ENCODE peak calls at places on chromosomes 7 and 10, in eight cellular contexts. One of them, this sample, is unnamed. For H3K4me1, the result is how much of the 10 kb centered on the place peaks cover.

GRCh38 chr10:8042864-8043568 is 11.5 kb upstream of the GATA3 start:
- DNase-seq in adrenal gland: no peak
- DNase-seq in right lobe of liver: no peak
- DNase-seq in transverse colon: no peak
- DNase-seq in A549: no peak
- DNase-seq in vagina: peak
- DNase-seq in fibroblast of lung: no peak
- DNase-seq in lower lobe of right lung: no peak
- DNase-seq in this sample: no peak

GRCh38 chr7:1460757-1461639 is 1.7 kb upstream of the MICALL2 start:
- DNase-seq in adrenal gland: peak
- DNase-seq in right lobe of liver: peak
- DNase-seq in transverse colon: peak
- DNase-seq in A549: peak
- DNase-seq in vagina: no peak
- DNase-seq in fibroblast of lung: peak
- DNase-seq in lower lobe of right lung: peak
- DNase-seq in this sample: peak

GRCh38 chr7:93894966-93895650 is 4.6 kb upstream of the TFPI2 start:
- DNase-seq in adrenal gland: no peak
- DNase-seq in right lobe of liver: no peak
- DNase-seq in transverse colon: no peak
- DNase-seq in A549: no peak
- DNase-seq in vagina: no peak
- DNase-seq in fibroblast of lung: peak
- DNase-seq in lower lobe of right lung: no peak
- DNase-seq in this sample: no peak

GRCh38 chr7:141073173-141073640 is 657 bp upstream of the TMEM178B start:
- DNase-seq in adrenal gland: peak
- DNase-seq in right lobe of liver: no peak
- DNase-seq in transverse colon: peak
- DNase-seq in A549: peak
- DNase-seq in vagina: no peak
- DNase-seq in fibroblast of lung: peak
- DNase-seq in lower lobe of right lung: no peak
- DNase-seq in this sample: no peak

GRCh38 chr10:113539789-113540188 is 13.1 kb upstream of the HABP2 start:
- DNase-seq in adrenal gland: peak
- DNase-seq in right lobe of liver: no peak
- DNase-seq in transverse colon: no peak
- DNase-seq in A549: no peak
- DNase-seq in vagina: no peak
- DNase-seq in fibroblast of lung: peak
- DNase-seq in lower lobe of right lung: no peak
- DNase-seq in this sample: no peak

GRCh38 chr10:86064219-86064618 is 302.4 kb downstream of the GRID1 start:
- DNase-seq in adrenal gland: no peak
- DNase-seq in right lobe of liver: no peak
- DNase-seq in transverse colon: no peak
- DNase-seq in A549: no peak
- DNase-seq in vagina: no peak
- DNase-seq in fibroblast of lung: no peak
- DNase-seq in lower lobe of right lung: no peak
- DNase-seq in this sample: no peak

GRCh38 chr10:125152646-125153368 is 7.6 kb downstream of the CTBP2 start:
- DNase-seq in adrenal gland: no peak
- DNase-seq in right lobe of liver: no peak
- DNase-seq in transverse colon: peak
- DNase-seq in A549: no peak
- DNase-seq in vagina: no peak
- DNase-seq in fibroblast of lung: peak
- DNase-seq in lower lobe of right lung: peak
- DNase-seq in this sample: peak

GRCh38 chr10:77724820-77725219 is 87.2 kb upstream of the KCNMA1 start:
- DNase-seq in adrenal gland: no peak
- DNase-seq in right lobe of liver: no peak
- DNase-seq in transverse colon: no peak
- DNase-seq in A549: no peak
- DNase-seq in vagina: no peak
- DNase-seq in fibroblast of lung: no peak
- DNase-seq in lower lobe of right lung: no peak
- DNase-seq in this sample: no peak

GRCh38 chr7:5501465-5501864 is 77.8 kb upstream of the TNRC18 start:
- DNase-seq in adrenal gland: no peak
- DNase-seq in right lobe of liver: no peak
- DNase-seq in transverse colon: no peak
- DNase-seq in A549: no peak
- DNase-seq in vagina: no peak
- DNase-seq in fibroblast of lung: no peak
- DNase-seq in lower lobe of right lung: no peak
- DNase-seq in this sample: no peak

GRCh38 chr7:56053993-56054392 is 2.4 kb downstream of the CCT6A start:
- DNase-seq in adrenal gland: no peak
- DNase-seq in right lobe of liver: no peak
- DNase-seq in transverse colon: no peak
- DNase-seq in A549: no peak
- DNase-seq in vagina: no peak
- DNase-seq in fibroblast of lung: no peak
- DNase-seq in lower lobe of right lung: no peak
- DNase-seq in this sample: no peak

GRCh38 chr10:89369142-89370105 is 8.4 kb upstream of the IFIT1B start:
- DNase-seq in adrenal gland: no peak
- DNase-seq in right lobe of liver: peak
- DNase-seq in transverse colon: no peak
- DNase-seq in A549: peak
- DNase-seq in vagina: no peak
- DNase-seq in fibroblast of lung: peak
- DNase-seq in lower lobe of right lung: no peak
- DNase-seq in this sample: no peak

GRCh38 chr10:101139421-101139911 is 8.4 kb downstream of the TLX1 start:
- DNase-seq in adrenal gland: no peak
- DNase-seq in right lobe of liver: no peak
- DNase-seq in transverse colon: no peak
- DNase-seq in A549: no peak
- DNase-seq in vagina: no peak
- DNase-seq in fibroblast of lung: no peak
- DNase-seq in lower lobe of right lung: no peak
- DNase-seq in this sample: no peak

GRCh38 chr7:118350260-118350659 is 125.8 kb downstream of the ANKRD7 start:
- DNase-seq in adrenal gland: no peak
- DNase-seq in right lobe of liver: no peak
- DNase-seq in transverse colon: no peak
- DNase-seq in A549: no peak
- DNase-seq in vagina: no peak
- DNase-seq in fibroblast of lung: no peak
- DNase-seq in lower lobe of right lung: no peak
- DNase-seq in this sample: no peak

GRCh38 chr10:26407406-26407969 is 30.7 kb upstream of the APBB1IP start:
- DNase-seq in adrenal gland: no peak
- DNase-seq in right lobe of liver: no peak
- DNase-seq in transverse colon: no peak
- DNase-seq in A549: peak
- DNase-seq in vagina: no peak
- DNase-seq in fibroblast of lung: peak
- DNase-seq in lower lobe of right lung: no peak
- DNase-seq in this sample: no peak

GRCh38 chr10:1477578-1477977 is 259.7 kb downstream of the ADARB2 start:
- DNase-seq in adrenal gland: no peak
- DNase-seq in right lobe of liver: no peak
- DNase-seq in transverse colon: no peak
- DNase-seq in A549: no peak
- DNase-seq in vagina: no peak
- DNase-seq in fibroblast of lung: no peak
- DNase-seq in lower lobe of right lung: no peak
- DNase-seq in this sample: no peak

GRCh38 chr7:47153076-47153475 is 428.8 kb downstream of the TNS3 start:
- DNase-seq in adrenal gland: peak
- DNase-seq in right lobe of liver: peak
- DNase-seq in transverse colon: no peak
- DNase-seq in A549: peak
- DNase-seq in vagina: no peak
- DNase-seq in fibroblast of lung: peak
- DNase-seq in lower lobe of right lung: no peak
- DNase-seq in this sample: peak

GRCh38 chr7:140212100-140212881 is 35.5 kb upstream of the KDM7A start:
- DNase-seq in adrenal gland: no peak
- DNase-seq in right lobe of liver: no peak
- DNase-seq in transverse colon: peak
- DNase-seq in A549: no peak
- DNase-seq in vagina: no peak
- DNase-seq in fibroblast of lung: peak
- DNase-seq in lower lobe of right lung: no peak
- DNase-seq in this sample: no peak

GRCh38 chr10:20891338-20891714 is 5.8 kb downstream of the NEBL start:
- DNase-seq in adrenal gland: no peak
- DNase-seq in right lobe of liver: no peak
- DNase-seq in transverse colon: no peak
- DNase-seq in A549: no peak
- DNase-seq in vagina: no peak
- DNase-seq in fibroblast of lung: peak
- DNase-seq in lower lobe of right lung: no peak
- DNase-seq in this sample: no peak

GRCh38 chr10:3873728-3874461 is 88.9 kb upstream of the KLF6 start:
- DNase-seq in adrenal gland: no peak
- DNase-seq in right lobe of liver: no peak
- DNase-seq in transverse colon: no peak
- DNase-seq in A549: peak
- DNase-seq in vagina: no peak
- DNase-seq in fibroblast of lung: peak
- DNase-seq in lower lobe of right lung: no peak
- DNase-seq in this sample: no peak

DNA sequence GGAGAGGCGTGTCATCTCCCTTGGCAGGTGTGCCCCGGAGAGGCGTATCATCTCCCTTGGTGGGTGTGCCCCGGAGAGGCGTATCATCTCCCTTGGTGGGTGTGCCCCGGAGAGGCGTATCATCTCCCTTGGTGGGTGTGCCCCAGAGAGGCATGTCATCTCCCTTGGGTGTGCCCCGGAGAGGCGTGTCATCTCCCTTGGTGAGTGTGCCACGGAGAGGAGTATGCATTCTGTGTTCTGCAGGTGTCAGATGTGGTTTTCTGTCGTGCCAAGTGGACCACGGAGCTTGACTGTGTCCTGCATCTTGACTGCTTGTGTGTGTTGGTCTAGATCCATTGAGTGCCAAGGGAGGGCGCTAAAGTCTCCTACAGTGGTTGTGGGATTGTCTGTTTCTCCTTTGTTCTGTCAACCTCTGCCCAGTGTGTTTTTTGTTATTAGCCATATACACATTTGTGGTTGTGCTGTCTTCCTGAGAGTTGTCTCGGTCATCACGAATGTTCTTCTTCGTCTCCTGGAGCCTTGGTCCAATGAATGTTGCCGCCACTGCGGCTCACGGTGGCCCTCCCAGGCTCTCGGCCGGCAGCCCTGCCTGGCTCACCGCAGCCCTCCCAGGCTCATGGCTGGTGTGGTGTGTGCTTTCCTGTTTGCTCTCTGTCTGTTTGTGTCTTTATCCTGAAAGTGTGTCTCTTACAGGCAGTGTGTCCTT is 96.8 kb downstream of the INPP5A start:
- DNase-seq in adrenal gland: no peak
- DNase-seq in right lobe of liver: peak
- DNase-seq in transverse colon: peak
- DNase-seq in A549: no peak
- DNase-seq in vagina: no peak
- DNase-seq in fibroblast of lung: no peak
- DNase-seq in lower lobe of right lung: no peak
- DNase-seq in this sample: no peak
- H3K4me1 ChIP-seq in adrenal gland: under half
- H3K4me1 ChIP-seq in right lobe of liver: under half
- H3K4me1 ChIP-seq in transverse colon: half or more
- H3K4me1 ChIP-seq in A549: under half
- H3K4me1 ChIP-seq in vagina: half or more
- H3K4me1 ChIP-seq in fibroblast of lung: under half
- H3K4me1 ChIP-seq in lower lobe of right lung: half or more
- H3K4me1 ChIP-seq in this sample: under half

DNA sequence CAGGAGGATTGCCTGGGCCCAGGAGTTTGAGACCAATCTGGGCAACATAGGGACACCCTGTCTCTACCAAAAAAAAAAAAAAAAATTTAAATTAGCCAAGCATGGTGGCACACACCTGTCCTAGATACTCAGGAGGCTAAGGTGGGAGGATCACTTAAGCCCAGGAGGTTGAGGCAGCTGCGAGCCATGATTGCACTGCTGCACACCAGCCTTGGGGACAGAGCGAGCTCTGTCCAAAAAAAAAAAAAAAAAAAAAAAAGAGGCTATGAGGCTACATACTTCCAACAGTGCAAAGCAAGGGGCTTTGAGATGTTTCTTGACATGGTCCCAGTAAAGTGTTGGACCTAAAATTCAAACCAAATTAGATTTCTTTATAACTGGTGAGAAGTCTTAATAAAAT is 15.9 kb downstream of the CALU start:
- DNase-seq in adrenal gland: no peak
- DNase-seq in right lobe of liver: no peak
- DNase-seq in transverse colon: no peak
- DNase-seq in A549: no peak
- DNase-seq in vagina: no peak
- DNase-seq in fibroblast of lung: no peak
- DNase-seq in lower lobe of right lung: no peak
- DNase-seq in this sample: no peak
- H3K27ac ChIP-seq in adrenal gland: no peak
- H3K27ac ChIP-seq in right lobe of liver: no peak
- H3K27ac ChIP-seq in transverse colon: peak
- H3K27ac ChIP-seq in A549: no peak
- H3K27ac ChIP-seq in vagina: peak
- H3K27ac ChIP-seq in fibroblast of lung: no peak
- H3K27ac ChIP-seq in lower lobe of right lung: no peak
- H3K27ac ChIP-seq in this sample: no peak

DNA sequence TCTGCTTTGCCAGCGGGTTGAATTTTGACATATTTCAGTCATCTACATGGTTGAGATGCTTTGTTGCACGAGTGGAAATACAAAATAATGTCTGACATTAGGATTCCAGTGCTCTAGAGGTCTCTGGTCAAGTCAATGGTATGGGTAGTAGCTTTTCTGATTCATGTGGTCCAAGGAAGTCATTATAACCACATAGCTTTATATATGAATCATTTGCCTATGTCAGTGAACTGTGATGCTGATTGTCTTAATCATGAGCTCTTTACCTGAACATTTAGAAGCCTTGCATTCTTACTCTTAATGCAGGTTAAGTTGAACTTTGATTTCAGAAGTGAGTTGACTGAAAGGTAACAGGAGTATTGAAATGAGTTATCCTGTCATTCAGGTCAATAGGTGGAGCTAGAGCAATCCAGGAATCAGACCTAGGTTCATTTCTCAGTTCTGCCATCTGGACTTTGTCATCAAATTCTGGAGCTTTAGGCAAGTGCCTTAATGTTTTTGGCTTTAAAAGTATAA is 3.3 kb downstream of the MAPK8 start:
- DNase-seq in adrenal gland: no peak
- DNase-seq in right lobe of liver: no peak
- DNase-seq in transverse colon: no peak
- DNase-seq in A549: peak
- DNase-seq in vagina: no peak
- DNase-seq in fibroblast of lung: peak
- DNase-seq in lower lobe of right lung: no peak
- DNase-seq in this sample: no peak
- TF ChIP-seq CTCF in adrenal gland: no peak
- TF ChIP-seq CTCF in right lobe of liver: peak
- TF ChIP-seq CTCF in transverse colon: peak
- TF ChIP-seq CTCF in A549: peak
- TF ChIP-seq CTCF in vagina: no peak
- TF ChIP-seq CTCF in fibroblast of lung: no peak
- TF ChIP-seq CTCF in lower lobe of right lung: no peak
- TF ChIP-seq CTCF in this sample: no peak

GRCh38 chr7:27970350-27970749 is 210.2 kb downstream of the JAZF1 start:
- DNase-seq in adrenal gland: no peak
- DNase-seq in right lobe of liver: no peak
- DNase-seq in transverse colon: no peak
- DNase-seq in A549: no peak
- DNase-seq in vagina: no peak
- DNase-seq in fibroblast of lung: no peak
- DNase-seq in lower lobe of right lung: no peak
- DNase-seq in this sample: no peak
- H3K4me1 ChIP-seq in adrenal gland: under half
- H3K4me1 ChIP-seq in right lobe of liver: under half
- H3K4me1 ChIP-seq in transverse colon: under half
- H3K4me1 ChIP-seq in A549: under half
- H3K4me1 ChIP-seq in vagina: under half
- H3K4me1 ChIP-seq in fibroblast of lung: under half
- H3K4me1 ChIP-seq in lower lobe of right lung: under half
- H3K4me1 ChIP-seq in this sample: under half

This sample was measured in pancreas.